ENCODE peak calls at places on chromosomes 16 and 17, in nine cellular contexts. One of them, this sample, is unnamed.

GRCh38 chr17:78838574-78839005 is 2.0 kb downstream of the USP36 start:
- DNase-seq in neural progenitor cell: no peak
- DNase-seq in AG04450: no peak
- DNase-seq in esophagus muscularis mucosa: no peak
- DNase-seq in GM23338: no peak
- DNase-seq in cardiac muscle cell: no peak
- DNase-seq in CD4-positive, alpha-beta T cell: no peak
- DNase-seq in AG09309: no peak
- DNase-seq in RWPE1: no peak
- DNase-seq in this sample: no peak

GRCh38 chr17:75864448-75864871 is 9.3 kb upstream of the WBP2 start:
- DNase-seq in neural progenitor cell: peak
- DNase-seq in AG04450: peak
- DNase-seq in esophagus muscularis mucosa: no peak
- DNase-seq in GM23338: peak
- DNase-seq in cardiac muscle cell: no peak
- DNase-seq in CD4-positive, alpha-beta T cell: no peak
- DNase-seq in AG09309: no peak
- DNase-seq in RWPE1: no peak
- DNase-seq in this sample: no peak

GRCh38 chr17:39239640-39240314 is 14.0 kb upstream of the STAC2 start:
- DNase-seq in neural progenitor cell: peak
- DNase-seq in AG04450: no peak
- DNase-seq in esophagus muscularis mucosa: no peak
- DNase-seq in GM23338: peak
- DNase-seq in cardiac muscle cell: peak
- DNase-seq in CD4-positive, alpha-beta T cell: peak
- DNase-seq in AG09309: no peak
- DNase-seq in RWPE1: peak
- DNase-seq in this sample: no peak

GRCh38 chr17:17994271-17994670 is 21.6 kb downstream of the DRC3 start:
- DNase-seq in neural progenitor cell: peak
- DNase-seq in AG04450: no peak
- DNase-seq in esophagus muscularis mucosa: no peak
- DNase-seq in GM23338: peak
- DNase-seq in cardiac muscle cell: peak
- DNase-seq in CD4-positive, alpha-beta T cell: no peak
- DNase-seq in AG09309: no peak
- DNase-seq in RWPE1: no peak
- DNase-seq in this sample: no peak

GRCh38 chr16:4316732-4317461 is 1.0 kb downstream of the GLIS2 start:
- DNase-seq in neural progenitor cell: no peak
- DNase-seq in AG04450: no peak
- DNase-seq in esophagus muscularis mucosa: no peak
- DNase-seq in GM23338: no peak
- DNase-seq in cardiac muscle cell: no peak
- DNase-seq in CD4-positive, alpha-beta T cell: no peak
- DNase-seq in AG09309: no peak
- DNase-seq in RWPE1: no peak
- DNase-seq in this sample: no peak

GRCh38 chr17:51815097-51815496 is 343.4 kb downstream of the CA10 start:
- DNase-seq in neural progenitor cell: no peak
- DNase-seq in AG04450: no peak
- DNase-seq in esophagus muscularis mucosa: no peak
- DNase-seq in GM23338: no peak
- DNase-seq in cardiac muscle cell: no peak
- DNase-seq in CD4-positive, alpha-beta T cell: no peak
- DNase-seq in AG09309: no peak
- DNase-seq in RWPE1: no peak
- DNase-seq in this sample: no peak

GRCh38 chr16:72371307-72372081 is 199.5 kb upstream of the PMFBP1 start:
- DNase-seq in neural progenitor cell: peak
- DNase-seq in AG04450: no peak
- DNase-seq in esophagus muscularis mucosa: no peak
- DNase-seq in GM23338: peak
- DNase-seq in cardiac muscle cell: peak
- DNase-seq in CD4-positive, alpha-beta T cell: no peak
- DNase-seq in AG09309: peak
- DNase-seq in RWPE1: peak
- DNase-seq in this sample: no peak

GRCh38 chr17:44350733-44351226 is 5.7 kb downstream of the GRN start:
- DNase-seq in neural progenitor cell: peak
- DNase-seq in AG04450: no peak
- DNase-seq in esophagus muscularis mucosa: no peak
- DNase-seq in GM23338: peak
- DNase-seq in cardiac muscle cell: peak
- DNase-seq in CD4-positive, alpha-beta T cell: peak
- DNase-seq in AG09309: no peak
- DNase-seq in RWPE1: peak
- DNase-seq in this sample: peak

GRCh38 chr16:1351215-1351581 is 480 bp downstream of the TSR3 start:
- DNase-seq in neural progenitor cell: no peak
- DNase-seq in AG04450: no peak
- DNase-seq in esophagus muscularis mucosa: no peak
- DNase-seq in GM23338: no peak
- DNase-seq in cardiac muscle cell: no peak
- DNase-seq in CD4-positive, alpha-beta T cell: no peak
- DNase-seq in AG09309: no peak
- DNase-seq in RWPE1: no peak
- DNase-seq in this sample: no peak

GRCh38 chr17:47999612-48000011 is 28.7 kb downstream of the CDK5RAP3 start:
- DNase-seq in neural progenitor cell: no peak
- DNase-seq in AG04450: no peak
- DNase-seq in esophagus muscularis mucosa: no peak
- DNase-seq in GM23338: no peak
- DNase-seq in cardiac muscle cell: no peak
- DNase-seq in CD4-positive, alpha-beta T cell: no peak
- DNase-seq in AG09309: peak
- DNase-seq in RWPE1: peak
- DNase-seq in this sample: no peak

GRCh38 chr17:17739388-17740066 is 58.3 kb downstream of the RAI1 start:
- DNase-seq in neural progenitor cell: peak
- DNase-seq in AG04450: no peak
- DNase-seq in esophagus muscularis mucosa: no peak
- DNase-seq in GM23338: no peak
- DNase-seq in cardiac muscle cell: no peak
- DNase-seq in CD4-positive, alpha-beta T cell: no peak
- DNase-seq in AG09309: no peak
- DNase-seq in RWPE1: peak
- DNase-seq in this sample: no peak

GRCh38 chr16:25553711-25554436 is 137.9 kb upstream of the HS3ST4 start:
- DNase-seq in neural progenitor cell: peak
- DNase-seq in AG04450: no peak
- DNase-seq in esophagus muscularis mucosa: no peak
- DNase-seq in GM23338: no peak
- DNase-seq in cardiac muscle cell: no peak
- DNase-seq in CD4-positive, alpha-beta T cell: no peak
- DNase-seq in AG09309: no peak
- DNase-seq in RWPE1: no peak
- DNase-seq in this sample: no peak

GRCh38 chr16:4694664-4695451 is 1.5 kb downstream of the NUDT16L1 start:
- DNase-seq in neural progenitor cell: no peak
- DNase-seq in AG04450: no peak
- DNase-seq in esophagus muscularis mucosa: no peak
- DNase-seq in GM23338: no peak
- DNase-seq in cardiac muscle cell: no peak
- DNase-seq in CD4-positive, alpha-beta T cell: no peak
- DNase-seq in AG09309: no peak
- DNase-seq in RWPE1: no peak
- DNase-seq in this sample: peak

GRCh38 chr17:72349011-72349410 is 228.2 kb downstream of the SOX9 start:
- DNase-seq in neural progenitor cell: no peak
- DNase-seq in AG04450: no peak
- DNase-seq in esophagus muscularis mucosa: no peak
- DNase-seq in GM23338: no peak
- DNase-seq in cardiac muscle cell: no peak
- DNase-seq in CD4-positive, alpha-beta T cell: no peak
- DNase-seq in AG09309: no peak
- DNase-seq in RWPE1: no peak
- DNase-seq in this sample: no peak

DNA sequence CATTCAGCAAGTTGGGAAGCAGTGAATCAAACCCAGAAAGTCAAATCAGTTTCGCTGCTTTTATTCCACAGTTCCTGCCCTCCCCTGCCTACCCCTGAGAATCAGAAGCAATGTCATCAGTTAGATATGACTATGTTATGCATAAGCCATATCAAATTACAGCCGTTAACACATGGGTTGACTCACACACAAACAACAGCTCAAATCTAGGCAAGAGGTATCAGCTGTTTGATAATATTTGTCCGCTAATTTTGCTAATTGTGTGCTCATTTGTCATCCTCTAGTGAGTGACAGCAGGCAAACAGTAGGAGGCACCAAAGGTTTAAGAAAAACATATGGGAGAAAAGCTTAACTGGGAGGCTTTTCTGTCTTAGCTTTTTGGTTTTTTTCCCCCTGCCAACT is 327.4 kb upstream of the CCL2 start:
- DNase-seq in neural progenitor cell: peak
- DNase-seq in AG04450: no peak
- DNase-seq in esophagus muscularis mucosa: no peak
- DNase-seq in GM23338: peak
- DNase-seq in cardiac muscle cell: peak
- DNase-seq in CD4-positive, alpha-beta T cell: no peak
- DNase-seq in AG09309: no peak
- DNase-seq in RWPE1: peak
- DNase-seq in this sample: no peak
- TF ChIP-seq CTCF in neural progenitor cell: peak
- TF ChIP-seq CTCF in AG04450: no peak
- TF ChIP-seq CTCF in esophagus muscularis mucosa: no peak
- TF ChIP-seq CTCF in GM23338: peak
- TF ChIP-seq CTCF in cardiac muscle cell: no peak
- TF ChIP-seq CTCF in CD4-positive, alpha-beta T cell: no peak
- TF ChIP-seq CTCF in AG09309: no peak
- TF ChIP-seq CTCF in RWPE1: no peak
- TF ChIP-seq CTCF in this sample: peak

DNA sequence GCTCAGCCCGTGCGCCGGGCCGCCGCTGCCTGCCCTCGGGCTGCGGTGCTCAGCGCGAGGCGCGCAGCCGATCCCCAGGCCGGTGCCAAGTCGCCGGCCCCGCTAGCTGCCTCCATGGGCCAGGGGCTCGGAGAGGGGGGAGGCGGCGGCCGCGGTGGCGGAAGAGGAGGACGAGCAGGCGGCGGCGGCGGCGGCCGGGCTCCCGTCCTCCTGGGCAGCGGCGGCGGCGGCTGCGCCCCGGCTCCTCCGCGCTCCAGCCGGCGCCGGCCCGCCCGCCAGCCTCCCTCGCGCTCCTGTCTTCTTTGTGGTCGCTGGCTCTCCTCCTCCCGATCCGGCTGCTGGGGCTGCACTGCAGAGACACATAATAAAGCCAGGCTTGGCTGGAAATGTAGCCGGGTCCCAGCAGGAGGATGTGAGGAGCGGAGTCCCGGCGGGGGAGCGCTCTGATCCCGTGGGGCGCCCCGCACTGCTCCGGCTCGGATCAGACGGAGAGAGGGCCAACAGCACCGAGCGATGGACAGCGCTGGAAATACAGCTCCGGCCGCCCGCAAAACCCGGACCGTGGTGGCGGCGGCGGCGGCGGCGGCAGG is 924 bp upstream of the ZNF423 start:
- DNase-seq in neural progenitor cell: peak
- DNase-seq in AG04450: peak
- DNase-seq in esophagus muscularis mucosa: no peak
- DNase-seq in GM23338: peak
- DNase-seq in cardiac muscle cell: peak
- DNase-seq in CD4-positive, alpha-beta T cell: no peak
- DNase-seq in AG09309: peak
- DNase-seq in RWPE1: peak
- DNase-seq in this sample: no peak
- TF ChIP-seq CTCF in neural progenitor cell: peak
- TF ChIP-seq CTCF in AG04450: peak
- TF ChIP-seq CTCF in esophagus muscularis mucosa: peak
- TF ChIP-seq CTCF in GM23338: no peak
- TF ChIP-seq CTCF in cardiac muscle cell: peak
- TF ChIP-seq CTCF in CD4-positive, alpha-beta T cell: no peak
- TF ChIP-seq CTCF in AG09309: peak
- TF ChIP-seq CTCF in RWPE1: no peak
- TF ChIP-seq CTCF in this sample: no peak

DNA sequence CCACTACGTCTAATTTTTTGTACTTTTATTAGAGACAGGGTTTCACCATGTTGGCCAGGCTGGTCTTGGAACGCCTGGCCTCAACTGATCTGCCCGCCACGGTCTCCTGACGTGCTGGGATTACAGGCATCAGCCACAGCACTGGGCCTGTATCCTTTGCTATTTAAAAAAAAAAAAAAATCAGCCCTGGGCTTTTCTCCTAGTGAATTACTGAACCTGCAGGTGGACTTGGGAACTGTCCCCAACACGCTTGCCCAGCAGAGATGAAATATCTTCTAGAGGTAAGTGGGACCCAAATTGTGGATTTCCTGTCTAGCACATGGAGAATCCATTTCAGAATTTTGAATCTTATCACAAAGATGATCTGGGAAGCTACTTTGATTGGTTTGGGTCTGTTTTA is 14.8 kb downstream of the CNOT1 start:
- DNase-seq in neural progenitor cell: no peak
- DNase-seq in AG04450: no peak
- DNase-seq in esophagus muscularis mucosa: no peak
- DNase-seq in GM23338: peak
- DNase-seq in cardiac muscle cell: no peak
- DNase-seq in CD4-positive, alpha-beta T cell: no peak
- DNase-seq in AG09309: no peak
- DNase-seq in RWPE1: no peak
- DNase-seq in this sample: no peak
- TF ChIP-seq CTCF in neural progenitor cell: no peak
- TF ChIP-seq CTCF in AG04450: peak
- TF ChIP-seq CTCF in esophagus muscularis mucosa: no peak
- TF ChIP-seq CTCF in GM23338: no peak
- TF ChIP-seq CTCF in cardiac muscle cell: no peak
- TF ChIP-seq CTCF in CD4-positive, alpha-beta T cell: no peak
- TF ChIP-seq CTCF in AG09309: no peak
- TF ChIP-seq CTCF in RWPE1: no peak
- TF ChIP-seq CTCF in this sample: no peak

DNA sequence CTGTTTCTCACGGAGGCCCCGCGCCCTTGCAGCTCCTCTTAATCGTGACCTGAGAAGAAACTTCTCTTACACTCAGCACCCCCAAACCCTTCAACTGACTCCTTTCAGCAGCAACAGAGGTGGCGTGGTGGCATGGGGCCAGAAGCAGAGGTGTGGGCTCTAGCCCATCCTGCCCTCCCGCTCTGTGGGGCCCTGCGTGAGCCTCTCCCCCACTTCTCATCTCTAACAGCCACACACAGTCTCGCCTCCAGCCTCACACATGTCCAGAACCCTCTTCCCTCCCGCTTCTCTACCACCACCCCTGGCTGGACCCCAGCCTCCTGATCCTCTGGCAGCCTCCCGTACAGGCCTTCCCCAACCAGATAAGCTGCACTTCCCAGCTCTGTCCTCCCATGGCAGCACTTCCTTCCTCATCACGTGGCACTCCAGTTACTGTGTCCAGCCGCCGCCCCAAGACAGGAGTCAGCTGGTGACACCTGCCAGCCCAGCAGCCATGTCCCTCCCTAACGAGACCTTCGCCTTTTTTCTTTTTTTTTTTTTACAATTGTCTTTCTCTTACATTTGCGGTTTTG is 30.5 kb downstream of the NSMCE1 start:
- DNase-seq in neural progenitor cell: no peak
- DNase-seq in AG04450: no peak
- DNase-seq in esophagus muscularis mucosa: no peak
- DNase-seq in GM23338: no peak
- DNase-seq in cardiac muscle cell: no peak
- DNase-seq in CD4-positive, alpha-beta T cell: no peak
- DNase-seq in AG09309: no peak
- DNase-seq in RWPE1: no peak
- DNase-seq in this sample: peak
- TF ChIP-seq CTCF in neural progenitor cell: no peak
- TF ChIP-seq CTCF in AG04450: no peak
- TF ChIP-seq CTCF in esophagus muscularis mucosa: no peak
- TF ChIP-seq CTCF in GM23338: no peak
- TF ChIP-seq CTCF in cardiac muscle cell: no peak
- TF ChIP-seq CTCF in CD4-positive, alpha-beta T cell: no peak
- TF ChIP-seq CTCF in AG09309: no peak
- TF ChIP-seq CTCF in RWPE1: no peak
- TF ChIP-seq CTCF in this sample: no peak